ENCODE peak calls at places on chromosomes 1 and 21, in seven cellular contexts. G is upper lobe of right lung, V is breast epithelium, S is GM23338, J is choroid plexus epithelial cell, W is fibroblast of pulmonary artery, O is fibroblast of mammary gland. H is an unnamed sample.
A peak's percentile ranks its signal among the peaks of the same experiment; 100 is the strongest.

GRCh38 chr1:172613294-172613693 is 45.6 kb upstream of the FASLG start:
- DNase-seq in G (no peak), V (no peak), S (no peak), J (peak; percentile 21), W (peak; percentile 28), O (peak; percentile 32), H (no peak)

GRCh38 chr1:243712890-243713425 is 137.1 kb downstream of the AKT3 start:
- DNase-seq in G (no peak), V (no peak), S (no peak), J (peak; percentile 28), W (peak; percentile 29), O (peak; percentile 19), H (no peak)

GRCh38 chr21:36859744-36860501 is 106.5 kb downstream of the HLCS start:
- DNase-seq in G (peak; percentile 86), V (peak; percentile 28), S (peak; percentile 79), J (peak; percentile 67), W (peak; percentile 54), O (peak; percentile 45), H (peak; percentile 42)

GRCh38 chr1:207404849-207405525 is 49.1 kb upstream of the CR2 start:
- DNase-seq in G (no peak), V (no peak), S (peak; percentile 78), J (peak; percentile 88), W (peak; percentile 86), O (peak; percentile 80), H (peak; percentile 49)

GRCh38 chr1:116268211-116268610 is 104.8 kb upstream of the ATP1A1 start:
- DNase-seq in G (peak; percentile 70), V (peak; percentile 95), S (no peak), J (peak; percentile 1), W (peak; percentile 16), O (peak; percentile 17), H (no peak)

GRCh38 chr1:244659694-244660093 is 6.8 kb downstream of the DESI2 start:
- DNase-seq in G (no peak), V (no peak), S (no peak), J (no peak), W (no peak), O (no peak), H (no peak)

GRCh38 chr1:203796223-203796747 is 862 bp downstream of the ZBED6 start:
- DNase-seq in G (peak; percentile 66), V (peak; percentile 20), S (peak; percentile 63), J (peak; percentile 51), W (peak; percentile 33), O (peak; percentile 33), H (no peak)

GRCh38 chr1:165533254-165533653 is 10.5 kb upstream of the LRRC52 start:
- DNase-seq in G (no peak), V (no peak), S (no peak), J (no peak), W (no peak), O (no peak), H (no peak)

GRCh38 chr21:26597981-26598380 is 24.9 kb upstream of the CYYR1 start:
- DNase-seq in G (no peak), V (no peak), S (no peak), J (no peak), W (no peak), O (no peak), H (no peak)

GRCh38 chr1:203276916-203277535 is 28.3 kb upstream of the BTG2 start:
- DNase-seq in G (peak; percentile 65), V (peak; percentile 14), S (no peak), J (no peak), W (no peak), O (no peak), H (no peak)

GRCh38 chr1:109263597-109264378 is 14.4 kb downstream of the CELSR2 start:
- DNase-seq in G (peak; percentile 97), V (peak; percentile 95), S (peak; percentile 98), J (peak; percentile 79), W (peak; percentile 85), O (peak; percentile 81), H (no peak)

GRCh38 chr1:83547903-83548302 is 451.0 kb downstream of the TTLL7 start:
- DNase-seq in G (no peak), V (no peak), S (no peak), J (peak; percentile 1), W (peak; percentile 3), O (peak; percentile 92), H (no peak)

GRCh38 chr1:228811655-228812315 is 76.5 kb downstream of the RHOU start:
- DNase-seq in G (no peak), V (no peak), S (no peak), J (no peak), W (no peak), O (no peak), H (no peak)

GRCh38 chr1:6239950-6240768 is 3.8 kb upstream of the HES3 start:
- DNase-seq in G (no peak), V (no peak), S (peak; percentile 71), J (peak; percentile 34), W (no peak), O (peak; percentile 82), H (no peak)

GRCh38 chr1:21575351-21575942 is 66.2 kb downstream of the ALPL start:
- DNase-seq in G (no peak), V (no peak), S (no peak), J (no peak), W (no peak), O (no peak), H (no peak)

GRCh38 chr1:163178628-163179027 is 24.1 kb downstream of the RGS5 start:
- DNase-seq in G (no peak), V (no peak), S (no peak), J (peak; percentile 40), W (peak; percentile 79), O (peak; percentile 47), H (no peak)

GRCh38 chr1:185559684-185560310 is 174.4 kb upstream of the HMCN1 start:
- DNase-seq in G (peak; percentile 66), V (no peak), S (peak; percentile 82), J (peak; percentile 75), W (peak; percentile 50), O (peak; percentile 58), H (peak; percentile 72)

GRCh38 chr1:187685338-187685737 is 856.6 kb downstream of the PLA2G4A start:
- DNase-seq in G (no peak), V (no peak), S (no peak), J (peak; percentile 92), W (peak; percentile 76), O (peak; percentile 59), H (no peak)

GRCh38 chr1:153598309-153599172 is 14.4 kb downstream of the S100A16 start:
- DNase-seq in G (no peak), V (no peak), S (peak; percentile 93), J (peak; percentile 70), W (peak; percentile 61), O (peak; percentile 85), H (peak; percentile 91)

GRCh38 chr1:172452536-172453159 is 8.8 kb upstream of the PIGC start:
- DNase-seq in G (no peak), V (no peak), S (no peak), J (no peak), W (no peak), O (no peak), H (no peak)

GRCh38 chr1:975896-976683 is 5.8 kb downstream of the PERM1 start:
- DNase-seq in G (peak; percentile 84), V (peak; percentile 89), S (peak; percentile 86), J (peak; percentile 42), W (peak; percentile 47), O (peak; percentile 38), H (no peak)

DNA sequence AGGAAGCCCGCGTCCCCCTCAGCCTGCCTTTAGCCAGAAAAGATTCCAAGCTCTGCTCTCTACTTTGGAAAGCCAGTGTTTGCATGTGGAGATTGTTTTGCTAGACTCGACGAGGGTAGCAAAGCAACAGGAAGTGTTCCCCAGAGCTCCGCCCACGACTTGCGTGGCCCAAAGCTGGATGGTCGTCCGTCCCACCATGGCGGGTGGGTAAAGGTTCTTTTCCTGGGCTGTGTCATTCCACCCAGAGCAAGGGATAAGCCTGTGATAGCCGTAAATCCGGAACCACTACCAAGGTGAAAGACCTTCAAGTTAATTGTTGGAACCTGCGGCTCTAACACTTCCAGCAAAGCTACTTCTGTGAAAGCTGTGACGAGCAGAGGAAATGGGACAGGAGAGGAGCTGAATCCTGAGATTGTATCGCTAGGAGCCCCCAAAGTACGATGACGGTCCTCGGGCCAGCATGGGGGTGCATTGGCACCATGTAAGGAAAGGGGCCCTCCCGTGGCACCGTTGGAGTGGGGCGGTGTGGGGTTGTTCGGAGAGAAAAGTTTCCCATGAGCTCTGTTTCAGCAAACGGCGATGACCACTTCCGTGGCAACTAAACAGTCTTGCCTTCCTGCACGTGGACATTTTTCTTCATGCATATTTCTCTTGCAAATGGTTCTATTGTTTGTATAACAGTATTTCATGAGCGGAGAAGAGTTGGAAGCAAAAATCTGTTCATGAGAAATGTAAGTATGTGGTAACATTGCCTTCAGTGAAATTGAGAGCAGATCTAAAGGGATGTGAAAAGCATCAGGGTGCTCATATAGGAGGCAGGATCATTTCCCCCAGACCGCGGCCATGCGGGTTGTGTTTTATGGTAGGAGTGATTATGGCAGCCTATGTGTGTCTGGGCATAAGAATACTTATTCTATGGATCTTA is 8.3 kb downstream of the MX2 start:
- DNase-seq in G (peak; percentile 66), V (no peak), S (peak; percentile 36), J (no peak), W (no peak), O (no peak), H (no peak)
- H3K4me3 ChIP-seq in G (peak overlapping the region; percentile 32), V (peak overlapping the region; percentile 65), S (peak overlapping the region; percentile 67), J (no peak overlapping the region), W (no peak overlapping the region), O (no peak overlapping the region), H (peak overlapping the region; percentile 53)

DNA sequence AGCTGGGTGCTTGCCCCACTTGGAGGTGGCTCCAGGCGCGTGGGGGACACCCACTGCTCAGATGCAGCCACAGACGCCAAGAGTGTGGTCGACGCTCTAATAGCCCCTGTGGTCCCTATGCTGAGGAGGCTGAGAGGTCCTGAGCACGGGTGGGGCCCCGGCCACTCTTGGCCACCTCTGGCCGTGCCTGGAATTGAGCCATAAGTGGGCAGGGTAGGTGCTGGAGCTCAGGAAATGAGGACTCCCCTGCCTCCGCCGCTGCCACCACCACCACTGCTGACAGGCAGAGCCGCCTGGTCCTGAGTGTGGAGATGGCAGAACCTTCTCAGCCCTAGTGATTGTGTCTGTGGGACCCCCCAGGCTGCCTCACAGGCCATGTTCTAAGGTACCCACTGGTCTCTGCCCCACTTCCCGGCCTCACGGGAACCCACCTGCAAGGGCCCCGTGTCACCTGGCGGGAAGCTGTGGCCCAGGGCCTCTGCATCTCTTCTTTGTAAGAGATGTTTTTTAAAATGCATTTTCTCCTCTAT is 34.6 kb upstream of the DIP2A start:
- DNase-seq in G (no peak), V (no peak), S (no peak), J (no peak), W (no peak), O (no peak), H (no peak)
- TF ChIP-seq CTCF in G (no peak), V (no peak), S (no peak), J (no peak), W (no peak), O (no peak), H (no peak)

DNA sequence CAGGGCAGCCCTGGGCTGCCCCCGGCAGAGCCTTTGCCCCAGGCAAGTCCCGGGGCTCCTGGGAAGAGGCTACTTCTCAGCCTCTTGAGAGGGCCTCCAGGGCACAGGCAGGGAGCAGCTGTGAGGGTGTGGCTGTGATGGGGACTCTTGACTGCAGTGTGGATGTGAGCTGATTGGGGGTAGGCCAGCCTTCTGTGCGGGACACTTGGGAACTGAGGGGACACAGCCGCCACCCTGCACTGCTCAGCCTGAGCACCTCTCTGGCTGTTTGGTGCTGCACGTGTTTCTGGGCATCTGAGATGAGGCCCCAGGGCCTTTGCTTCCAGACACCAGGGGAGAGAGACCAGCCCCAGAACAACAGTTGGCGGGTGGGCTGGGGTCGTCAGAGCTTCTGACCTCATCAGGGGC is 62.1 kb downstream of the SKI start:
- DNase-seq in G (no peak), V (no peak), S (no peak), J (no peak), W (no peak), O (no peak), H (no peak)
- H3K4me3 ChIP-seq in G (peak overlapping the region; percentile 19), V (peak overlapping the region; percentile 65), S (no peak overlapping the region), J (no peak overlapping the region), W (no peak overlapping the region), O (peak overlapping the region; percentile 1), H (no peak overlapping the region)

GRCh38 chr21:25350056-25350455 is 257.2 kb downstream of the MRPL39 start:
- DNase-seq in G (no peak), V (no peak), S (peak; percentile 80), J (peak; percentile 76), W (peak; percentile 59), O (peak; percentile 66), H (no peak)
- TF ChIP-seq CTCF in G (peak; percentile 28), V (no peak), S (peak; percentile 71), J (peak; percentile 89), W (peak; percentile 66), O (peak; percentile 80), H (peak; percentile 62)

H was measured in GM12864.